ENCODE peak calls at places on chromosome 16, in nine cellular contexts. B is psoas muscle; H is coronary artery; C is A172; E is progenitor cell of endocrine pancreas; P is stimulated activated CD4-positive, alpha-beta T cell treated with anti-CD3 and anti-CD28 coated beads, TNF-alpha, amount 100 ng/mL, for 24 hours; M is right cardiac atrium; W is heart right ventricle; Z is activated CD8-positive, alpha-beta memory T cell treated with anti-CD3 and anti-CD28 coated beads for 24 hours. Q is an unnamed sample.

GRCh38 chr16:88651276-88651988 is 579 bp upstream of the CYBA start:
- DNase-seq in C (peak; percentile 59), M (peak; percentile 68), H (no peak), E (no peak), P (peak; percentile 55), B (peak; percentile 57), Z (peak; percentile 85), W (peak; percentile 54), Q (no peak)

GRCh38 chr16:72394526-72394925 is 222.6 kb upstream of the PMFBP1 start:
- DNase-seq in W (no peak), P (no peak), E (no peak), C (no peak), H (no peak), Z (no peak), M (no peak), B (no peak), Q (no peak)

GRCh38 chr16:85652431-85653221 is 36.1 kb downstream of the GINS2 start:
- DNase-seq in M (peak; percentile 72), C (no peak), P (no peak), W (peak; percentile 68), Z (no peak), H (no peak), B (peak; percentile 74), E (no peak), Q (no peak)

GRCh38 chr16:56357291-56357764 is 68.0 kb downstream of the AMFR start:
- DNase-seq in W (no peak), Z (no peak), B (no peak), M (no peak), P (no peak), C (peak; percentile 35), H (peak; percentile 73), E (no peak), Q (peak; percentile 83)

GRCh38 chr16:88084881-88085280 is 133.6 kb downstream of the BANP start:
- DNase-seq in W (no peak), M (no peak), B (no peak), Z (no peak), P (no peak), H (no peak), E (no peak), C (peak; percentile 73), Q (no peak)

GRCh38 chr16:65618931-65619330 is 497.1 kb upstream of the CDH11 start:
- DNase-seq in M (no peak), E (no peak), P (no peak), Z (no peak), W (no peak), B (no peak), H (no peak), C (no peak), Q (no peak)

GRCh38 chr16:81973737-81974136 is 37.5 kb downstream of the SDR42E1 start:
- DNase-seq in H (no peak), P (no peak), W (no peak), Z (no peak), B (no peak), E (no peak), M (no peak), C (no peak), Q (no peak)

GRCh38 chr16:678858-679807 is 1.1 kb upstream of the STUB1 start:
- DNase-seq in Z (no peak), P (peak; percentile 30), H (no peak), C (no peak), W (peak; percentile 82), B (peak; percentile 76), M (peak; percentile 82), E (peak; percentile 53), Q (no peak)

GRCh38 chr16:71670537-71670936 is 44.6 kb downstream of the MARVELD3 start:
- DNase-seq in W (no peak), P (no peak), C (no peak), Z (no peak), E (no peak), B (no peak), H (no peak), M (no peak), Q (no peak)

GRCh38 chr16:71610936-71611871 is 14.8 kb upstream of the MARVELD3 start:
- DNase-seq in W (peak; percentile 70), P (peak; percentile 67), Z (peak; percentile 92), H (no peak), M (peak; percentile 65), B (peak; percentile 50), E (peak; percentile 89), C (no peak), Q (no peak)

GRCh38 chr16:11396241-11397048 is 51.2 kb downstream of the RMI2 start:
- DNase-seq in C (peak; percentile 70), B (peak; percentile 75), H (no peak), E (peak; percentile 87), M (peak; percentile 71), W (peak; percentile 70), Z (peak; percentile 88), P (peak; percentile 33), Q (peak; percentile 93)

GRCh38 chr16:70395345-70395901 is 43.5 kb downstream of the ST3GAL2 start:
- DNase-seq in E (peak; percentile 69), H (no peak), B (peak; percentile 71), P (peak; percentile 44), Z (peak; percentile 85), C (peak; percentile 32), W (peak; percentile 76), M (peak; percentile 70), Q (no peak)

GRCh38 chr16:2841606-2842339 is 11.7 kb downstream of the ZG16B start:
- DNase-seq in C (no peak), B (no peak), P (no peak), M (no peak), E (no peak), Z (no peak), H (no peak), W (no peak), Q (no peak)

GRCh38 chr16:83653785-83654184 is 154.0 kb upstream of the HSBP1 start:
- DNase-seq in E (no peak), M (no peak), H (no peak), B (no peak), P (no peak), Z (no peak), W (no peak), C (peak; percentile 36), Q (no peak)